ENCODE peak calls at places on chromosome 9, in eight cellular contexts. One of them, this sample, is unnamed.
A peak's percentile ranks its signal among the peaks of the same experiment; 100 is the strongest.

GRCh38 chr9:77019010-77019809 is at the start of gene FOXB2:
- DNase-seq in adipocyte: no peak
- DNase-seq in skeletal muscle cell: no peak
- DNase-seq in brain microvascular endothelial cell: no peak
- DNase-seq in AG10803: no peak
- DNase-seq in islet precursor cell: no peak
- DNase-seq in uterus: no peak
- DNase-seq in effector memory CD4-positive, alpha-beta T cell: no peak
- DNase-seq in this sample: no peak

GRCh38 chr9:125074976-125075375 is 68.4 kb downstream of the SCAI start:
- DNase-seq in adipocyte: peak; percentile 67
- DNase-seq in skeletal muscle cell: no peak
- DNase-seq in brain microvascular endothelial cell: peak; percentile 31
- DNase-seq in AG10803: peak; percentile 17
- DNase-seq in islet precursor cell: no peak
- DNase-seq in uterus: no peak
- DNase-seq in effector memory CD4-positive, alpha-beta T cell: no peak
- DNase-seq in this sample: no peak

GRCh38 chr9:124132671-124133147 is 121.1 kb downstream of the LHX2 start:
- DNase-seq in adipocyte: no peak
- DNase-seq in skeletal muscle cell: no peak
- DNase-seq in brain microvascular endothelial cell: no peak
- DNase-seq in AG10803: no peak
- DNase-seq in islet precursor cell: peak; percentile 80
- DNase-seq in uterus: no peak
- DNase-seq in effector memory CD4-positive, alpha-beta T cell: no peak
- DNase-seq in this sample: no peak

GRCh38 chr9:98990181-98990870 is 46.6 kb downstream of the COL15A1 start:
- DNase-seq in adipocyte: no peak
- DNase-seq in skeletal muscle cell: no peak
- DNase-seq in brain microvascular endothelial cell: no peak
- DNase-seq in AG10803: no peak
- DNase-seq in islet precursor cell: peak; percentile 36
- DNase-seq in uterus: no peak
- DNase-seq in effector memory CD4-positive, alpha-beta T cell: no peak
- DNase-seq in this sample: no peak

GRCh38 chr9:3014164-3014563 is 170.3 kb upstream of the PUM3 start:
- DNase-seq in adipocyte: no peak
- DNase-seq in skeletal muscle cell: no peak
- DNase-seq in brain microvascular endothelial cell: no peak
- DNase-seq in AG10803: no peak
- DNase-seq in islet precursor cell: no peak
- DNase-seq in uterus: no peak
- DNase-seq in effector memory CD4-positive, alpha-beta T cell: no peak
- DNase-seq in this sample: no peak

GRCh38 chr9:31839273-31839672 is 545.2 kb upstream of the ACO1 start:
- DNase-seq in adipocyte: peak; percentile 0
- DNase-seq in skeletal muscle cell: no peak
- DNase-seq in brain microvascular endothelial cell: no peak
- DNase-seq in AG10803: no peak
- DNase-seq in islet precursor cell: peak; percentile 55
- DNase-seq in uterus: no peak
- DNase-seq in effector memory CD4-positive, alpha-beta T cell: no peak
- DNase-seq in this sample: no peak

GRCh38 chr9:14250779-14251145 is 63.2 kb downstream of the NFIB start:
- DNase-seq in adipocyte: peak; percentile 58
- DNase-seq in skeletal muscle cell: no peak
- DNase-seq in brain microvascular endothelial cell: no peak
- DNase-seq in AG10803: peak; percentile 4
- DNase-seq in islet precursor cell: no peak
- DNase-seq in uterus: no peak
- DNase-seq in effector memory CD4-positive, alpha-beta T cell: no peak
- DNase-seq in this sample: no peak

GRCh38 chr9:101951598-101951997 is 213.2 kb upstream of the GRIN3A start:
- DNase-seq in adipocyte: no peak
- DNase-seq in skeletal muscle cell: no peak
- DNase-seq in brain microvascular endothelial cell: no peak
- DNase-seq in AG10803: no peak
- DNase-seq in islet precursor cell: no peak
- DNase-seq in uterus: no peak
- DNase-seq in effector memory CD4-positive, alpha-beta T cell: no peak
- DNase-seq in this sample: no peak

GRCh38 chr9:24293391-24293790 is 252.3 kb downstream of the IZUMO3 start:
- DNase-seq in adipocyte: no peak
- DNase-seq in skeletal muscle cell: no peak
- DNase-seq in brain microvascular endothelial cell: no peak
- DNase-seq in AG10803: no peak
- DNase-seq in islet precursor cell: no peak
- DNase-seq in uterus: no peak
- DNase-seq in effector memory CD4-positive, alpha-beta T cell: no peak
- DNase-seq in this sample: no peak

GRCh38 chr9:95876595-95876994 is 1.1 kb downstream of the ERCC6L2 start:
- DNase-seq in adipocyte: peak; percentile 56
- DNase-seq in skeletal muscle cell: no peak
- DNase-seq in brain microvascular endothelial cell: peak; percentile 7
- DNase-seq in AG10803: peak; percentile 14
- DNase-seq in islet precursor cell: no peak
- DNase-seq in uterus: no peak
- DNase-seq in effector memory CD4-positive, alpha-beta T cell: no peak
- DNase-seq in this sample: no peak

GRCh38 chr9:35515766-35516165 is 25.9 kb downstream of the RUSC2 start:
- DNase-seq in adipocyte: no peak
- DNase-seq in skeletal muscle cell: no peak
- DNase-seq in brain microvascular endothelial cell: no peak
- DNase-seq in AG10803: no peak
- DNase-seq in islet precursor cell: no peak
- DNase-seq in uterus: no peak
- DNase-seq in effector memory CD4-positive, alpha-beta T cell: no peak
- DNase-seq in this sample: no peak

GRCh38 chr9:137757613-137758029 is 120.0 kb upstream of the CACNA1B start:
- DNase-seq in adipocyte: peak; percentile 62
- DNase-seq in skeletal muscle cell: peak; percentile 52
- DNase-seq in brain microvascular endothelial cell: peak; percentile 56
- DNase-seq in AG10803: peak; percentile 84
- DNase-seq in islet precursor cell: peak; percentile 90
- DNase-seq in uterus: no peak
- DNase-seq in effector memory CD4-positive, alpha-beta T cell: no peak
- DNase-seq in this sample: no peak

GRCh38 chr9:26086396-26086795 is 408.2 kb upstream of the TUSC1 start:
- DNase-seq in adipocyte: no peak
- DNase-seq in skeletal muscle cell: no peak
- DNase-seq in brain microvascular endothelial cell: no peak
- DNase-seq in AG10803: no peak
- DNase-seq in islet precursor cell: no peak
- DNase-seq in uterus: no peak
- DNase-seq in effector memory CD4-positive, alpha-beta T cell: no peak
- DNase-seq in this sample: no peak

GRCh38 chr9:8856686-8857329 is 1057.2 kb upstream of the DMAC1 start:
- DNase-seq in adipocyte: peak; percentile 3
- DNase-seq in skeletal muscle cell: no peak
- DNase-seq in brain microvascular endothelial cell: no peak
- DNase-seq in AG10803: no peak
- DNase-seq in islet precursor cell: peak; percentile 58
- DNase-seq in uterus: no peak
- DNase-seq in effector memory CD4-positive, alpha-beta T cell: no peak
- DNase-seq in this sample: no peak

GRCh38 chr9:94056442-94056974 is 27.8 kb upstream of the PTPDC1 start:
- DNase-seq in adipocyte: peak; percentile 68
- DNase-seq in skeletal muscle cell: peak; percentile 94
- DNase-seq in brain microvascular endothelial cell: peak; percentile 89
- DNase-seq in AG10803: peak; percentile 87
- DNase-seq in islet precursor cell: no peak
- DNase-seq in uterus: no peak
- DNase-seq in effector memory CD4-positive, alpha-beta T cell: no peak
- DNase-seq in this sample: no peak

GRCh38 chr9:105116047-105116868 is 128.2 kb upstream of the SLC44A1 start:
- DNase-seq in adipocyte: no peak
- DNase-seq in skeletal muscle cell: no peak
- DNase-seq in brain microvascular endothelial cell: no peak
- DNase-seq in AG10803: no peak
- DNase-seq in islet precursor cell: no peak
- DNase-seq in uterus: no peak
- DNase-seq in effector memory CD4-positive, alpha-beta T cell: no peak
- DNase-seq in this sample: no peak

GRCh38 chr9:107046692-107047091 is 183.7 kb downstream of the ZNF462 start:
- DNase-seq in adipocyte: no peak
- DNase-seq in skeletal muscle cell: no peak
- DNase-seq in brain microvascular endothelial cell: no peak
- DNase-seq in AG10803: no peak
- DNase-seq in islet precursor cell: no peak
- DNase-seq in uterus: no peak
- DNase-seq in effector memory CD4-positive, alpha-beta T cell: no peak
- DNase-seq in this sample: no peak

GRCh38 chr9:97386733-97387503 is 25.0 kb upstream of the TDRD7 start:
- DNase-seq in adipocyte: peak; percentile 81
- DNase-seq in skeletal muscle cell: peak; percentile 26
- DNase-seq in brain microvascular endothelial cell: peak; percentile 51
- DNase-seq in AG10803: peak; percentile 58
- DNase-seq in islet precursor cell: peak; percentile 84
- DNase-seq in uterus: peak; percentile 45
- DNase-seq in effector memory CD4-positive, alpha-beta T cell: peak; percentile 23
- DNase-seq in this sample: peak; percentile 60

GRCh38 chr9:124202447-124202971 is 55.2 kb upstream of the NEK6 start:
- DNase-seq in adipocyte: no peak
- DNase-seq in skeletal muscle cell: no peak
- DNase-seq in brain microvascular endothelial cell: no peak
- DNase-seq in AG10803: no peak
- DNase-seq in islet precursor cell: peak; percentile 69
- DNase-seq in uterus: no peak
- DNase-seq in effector memory CD4-positive, alpha-beta T cell: peak; percentile 4
- DNase-seq in this sample: no peak

GRCh38 chr9:34127035-34127948 is 794 bp upstream of the DCAF12 start:
- DNase-seq in adipocyte: no peak
- DNase-seq in skeletal muscle cell: no peak
- DNase-seq in brain microvascular endothelial cell: no peak
- DNase-seq in AG10803: no peak
- DNase-seq in islet precursor cell: no peak
- DNase-seq in uterus: no peak
- DNase-seq in effector memory CD4-positive, alpha-beta T cell: no peak
- DNase-seq in this sample: no peak

GRCh38 chr9:36431078-36431477 is 31.0 kb upstream of the RNF38 start:
- DNase-seq in adipocyte: no peak
- DNase-seq in skeletal muscle cell: no peak
- DNase-seq in brain microvascular endothelial cell: no peak
- DNase-seq in AG10803: no peak
- DNase-seq in islet precursor cell: no peak
- DNase-seq in uterus: no peak
- DNase-seq in effector memory CD4-positive, alpha-beta T cell: no peak
- DNase-seq in this sample: no peak

GRCh38 chr9:135394131-135394530 is 85.5 kb upstream of the PPP1R26 start:
- DNase-seq in adipocyte: no peak
- DNase-seq in skeletal muscle cell: no peak
- DNase-seq in brain microvascular endothelial cell: no peak
- DNase-seq in AG10803: no peak
- DNase-seq in islet precursor cell: no peak
- DNase-seq in uterus: no peak
- DNase-seq in effector memory CD4-positive, alpha-beta T cell: no peak
- DNase-seq in this sample: no peak

GRCh38 chr9:92726971-92727715 is 37.5 kb downstream of the BICD2 start:
- DNase-seq in adipocyte: no peak
- DNase-seq in skeletal muscle cell: peak; percentile 20
- DNase-seq in brain microvascular endothelial cell: peak; percentile 53
- DNase-seq in AG10803: no peak
- DNase-seq in islet precursor cell: peak; percentile 80
- DNase-seq in uterus: no peak
- DNase-seq in effector memory CD4-positive, alpha-beta T cell: no peak
- DNase-seq in this sample: no peak

GRCh38 chr9:115058684-115059315 is 59.2 kb downstream of the TNC start:
- DNase-seq in adipocyte: peak; percentile 90
- DNase-seq in skeletal muscle cell: peak; percentile 45
- DNase-seq in brain microvascular endothelial cell: peak; percentile 13
- DNase-seq in AG10803: peak; percentile 83
- DNase-seq in islet precursor cell: no peak
- DNase-seq in uterus: no peak
- DNase-seq in effector memory CD4-positive, alpha-beta T cell: no peak
- DNase-seq in this sample: no peak

GRCh38 chr9:130861372-130862180 is 26.5 kb downstream of the ABL1 start:
- DNase-seq in adipocyte: no peak
- DNase-seq in skeletal muscle cell: no peak
- DNase-seq in brain microvascular endothelial cell: no peak
- DNase-seq in AG10803: peak; percentile 51
- DNase-seq in islet precursor cell: no peak
- DNase-seq in uterus: no peak
- DNase-seq in effector memory CD4-positive, alpha-beta T cell: no peak
- DNase-seq in this sample: no peak

GRCh38 chr9:123536455-123536868 is 180.5 kb downstream of the CRB2 start:
- DNase-seq in adipocyte: no peak
- DNase-seq in skeletal muscle cell: no peak
- DNase-seq in brain microvascular endothelial cell: no peak
- DNase-seq in AG10803: no peak
- DNase-seq in islet precursor cell: no peak
- DNase-seq in uterus: no peak
- DNase-seq in effector memory CD4-positive, alpha-beta T cell: no peak
- DNase-seq in this sample: no peak

GRCh38 chr9:107633375-107633774 is 143.8 kb upstream of the KLF4 start:
- DNase-seq in adipocyte: no peak
- DNase-seq in skeletal muscle cell: no peak
- DNase-seq in brain microvascular endothelial cell: no peak
- DNase-seq in AG10803: no peak
- DNase-seq in islet precursor cell: no peak
- DNase-seq in uterus: no peak
- DNase-seq in effector memory CD4-positive, alpha-beta T cell: no peak
- DNase-seq in this sample: no peak

GRCh38 chr9:129677456-129677855 is 12.0 kb downstream of the PRRX2 start:
- DNase-seq in adipocyte: peak; percentile 90
- DNase-seq in skeletal muscle cell: no peak
- DNase-seq in brain microvascular endothelial cell: no peak
- DNase-seq in AG10803: peak; percentile 51
- DNase-seq in islet precursor cell: no peak
- DNase-seq in uterus: no peak
- DNase-seq in effector memory CD4-positive, alpha-beta T cell: no peak
- DNase-seq in this sample: no peak

GRCh38 chr9:109307380-109308240 is 13.2 kb downstream of the EPB41L4B start:
- DNase-seq in adipocyte: no peak
- DNase-seq in skeletal muscle cell: no peak
- DNase-seq in brain microvascular endothelial cell: no peak
- DNase-seq in AG10803: no peak
- DNase-seq in islet precursor cell: no peak
- DNase-seq in uterus: no peak
- DNase-seq in effector memory CD4-positive, alpha-beta T cell: no peak
- DNase-seq in this sample: no peak

This sample was measured in mesothelial cell of epicardium.